ENCODE peak calls at places on chromosomes 3 and 15, in five cellular contexts. X is psoas muscle, O is lower lobe of right lung, B is retinal pigment epithelial cell, N is kidney glomerular epithelial cell. E is an unnamed sample.

GRCh38 chr15:73287019-73287418 is 81.7 kb downstream of the HCN4 start:
- DNase-seq in N (no peak), B (no peak), X (no peak), O (no peak), E (no peak)

GRCh38 chr3:51931756-51932155 is 9.9 kb downstream of the RRP9 start:
- DNase-seq in O (no peak), X (no peak), B (no peak), N (no peak), E (no peak)

GRCh38 chr15:25437751-25438600 is 848 bp downstream of the UBE3A start:
- DNase-seq in O (peak), X (peak), B (no peak), N (no peak), E (peak)

GRCh38 chr3:62159693-62160092 is 213.7 kb downstream of the FEZF2 start:
- DNase-seq in B (no peak), O (no peak), N (no peak), X (peak), E (no peak)

GRCh38 chr3:150544040-150544439 is 2.3 kb downstream of the SERP1 start:
- DNase-seq in B (no peak), N (peak), O (no peak), X (no peak), E (peak)

GRCh38 chr15:67685008-67685599 is 140.2 kb upstream of the SKOR1 start:
- DNase-seq in X (no peak), B (peak), N (peak), O (no peak), E (peak)

GRCh38 chr3:14485981-14486380 is 54.2 kb downstream of the GRIP2 start:
- DNase-seq in X (no peak), B (no peak), N (no peak), O (peak), E (no peak)

GRCh38 chr3:71111784-71112440 is 471.6 kb downstream of the FOXP1 start:
- DNase-seq in N (no peak), X (no peak), B (no peak), O (no peak), E (no peak)